ENCODE peak calls at places on chromosomes 4 and X, in seven cellular contexts. K is AG09309, Q is RWPE2, G is HepG2, S is cardiac muscle cell, B is upper lobe of left lung, C is SK-N-SH. M is an unnamed sample.

GRCh38 chrX:50813843-50814661 is at the start of gene SHROOM4:
- DNase-seq in K (no peak), S (peak), G (peak), C (peak), B (peak), Q (no peak), M (no peak)

GRCh38 chr4:1300466-1301455 is 11.1 kb downstream of the MAEA start:
- DNase-seq in C (peak), G (no peak), S (no peak), B (peak), K (peak), Q (peak), M (peak)

GRCh38 chr4:145315828-145316227 is 135.4 kb upstream of the OTUD4 start:
- DNase-seq in S (no peak), K (peak), G (no peak), B (no peak), C (no peak), Q (no peak), M (no peak)

GRCh38 chrX:149848855-149849254 is 32.1 kb upstream of the MAGEA8 start:
- DNase-seq in G (no peak), Q (no peak), S (no peak), K (no peak), B (no peak), C (no peak), M (no peak)

GRCh38 chrX:102833136-102833535 is 103.9 kb upstream of the RAB40AL start:
- DNase-seq in G (no peak), C (no peak), K (no peak), S (no peak), Q (no peak), B (no peak), M (no peak)

GRCh38 chr4:175470141-175470540 is 341.9 kb downstream of the GPM6A start:
- DNase-seq in C (no peak), G (no peak), K (peak), B (no peak), S (no peak), Q (no peak), M (no peak)

GRCh38 chr4:8182858-8183725 is 16.0 kb upstream of the SH3TC1 start:
- DNase-seq in C (no peak), K (peak), B (peak), Q (peak), G (no peak), S (no peak), M (no peak)

GRCh38 chr4:110671679-110672078 is 48.8 kb upstream of the PITX2 start:
- DNase-seq in Q (no peak), G (no peak), S (no peak), K (no peak), B (no peak), C (no peak), M (no peak)

GRCh38 chr4:25161599-25161960 is 1.3 kb upstream of the SEPSECS start:
- DNase-seq in G (no peak), B (peak), C (no peak), S (no peak), K (no peak), Q (no peak), M (no peak)

GRCh38 chr4:8379771-8380170 is 60.8 kb downstream of the ACOX3 start:
- DNase-seq in K (no peak), G (no peak), Q (no peak), S (no peak), C (no peak), B (no peak), M (no peak)

GRCh38 chr4:128871948-128872347 is 62.4 kb downstream of the JADE1 start:
- DNase-seq in K (no peak), G (no peak), B (no peak), Q (no peak), S (no peak), C (no peak), M (no peak)

GRCh38 chr4:38119663-38120374 is 159.6 kb downstream of the PTTG2 start:
- DNase-seq in B (no peak), K (peak), G (no peak), C (peak), Q (no peak), S (no peak), M (no peak)

GRCh38 chr4:2426069-2426397 is 7.3 kb downstream of the CFAP99 start:
- DNase-seq in S (no peak), C (no peak), K (no peak), Q (peak), G (no peak), B (no peak), M (no peak)

GRCh38 chr4:151576627-151577026 is 167.7 kb downstream of the FHIP1A start:
- DNase-seq in K (no peak), B (no peak), G (no peak), S (no peak), C (no peak), Q (no peak), M (no peak)

GRCh38 chrX:39542316-39542715 is 555.4 kb downstream of the BCOR start:
- DNase-seq in S (no peak), G (no peak), K (no peak), B (no peak), Q (no peak), C (no peak), M (no peak)

GRCh38 chr4:113674733-113675132 is 86.8 kb downstream of the CAMK2D start:
- DNase-seq in S (no peak), G (no peak), B (no peak), K (no peak), C (no peak), Q (no peak), M (no peak)

GRCh38 chrX:86148024-86148511 is at the start of gene DACH2:
- DNase-seq in B (peak), Q (no peak), S (peak), K (no peak), C (peak), G (peak), M (peak)

GRCh38 chr4:119746951-119747350 is 118.3 kb upstream of the PDE5A start:
- DNase-seq in Q (no peak), G (no peak), K (peak), B (no peak), C (no peak), S (no peak), M (no peak)

GRCh38 chr4:123477804-123478209 is 81.2 kb downstream of the SPRY1 start:
- DNase-seq in G (peak), S (no peak), K (peak), B (peak), Q (no peak), C (no peak), M (no peak)

GRCh38 chrX:137405449-137406140 is 160.3 kb upstream of the ZIC3 start:
- DNase-seq in G (no peak), K (no peak), Q (no peak), S (no peak), C (no peak), B (no peak), M (no peak)

GRCh38 chr4:28225005-28225404 is 1364.4 kb downstream of the STIM2 start:
- DNase-seq in C (no peak), Q (no peak), B (no peak), K (peak), S (peak), G (no peak), M (no peak)
- TF ChIP-seq CTCF in C (peak), Q (peak), B (no peak), K (peak), S (peak), G (no peak), M (peak)

DNA sequence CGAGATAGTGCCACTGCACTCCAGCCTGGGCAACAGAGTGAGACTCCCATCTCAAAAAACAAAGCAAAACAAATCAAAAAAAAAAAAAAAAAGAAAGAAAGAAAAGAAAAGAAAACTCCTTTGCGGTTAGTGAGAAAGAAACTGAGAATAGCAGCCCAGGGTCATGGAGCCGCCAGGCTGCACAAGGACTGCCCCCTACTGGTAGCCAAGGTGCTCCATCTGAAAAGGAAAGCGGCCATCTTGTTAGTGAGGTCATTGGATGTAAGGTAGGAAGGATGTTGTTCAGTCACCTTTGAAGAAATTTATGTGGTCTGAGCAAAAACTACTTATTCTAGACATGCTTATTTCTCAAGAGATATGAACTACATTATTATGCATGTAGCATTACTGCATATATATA is 660.6 kb upstream of the TENM3 start:
- DNase-seq in K (no peak), B (no peak), S (no peak), C (peak), Q (no peak), G (no peak), M (no peak)
- TF ChIP-seq CTCF in K (no peak), B (no peak), S (no peak), C (peak), Q (no peak), G (peak), M (peak)

DNA sequence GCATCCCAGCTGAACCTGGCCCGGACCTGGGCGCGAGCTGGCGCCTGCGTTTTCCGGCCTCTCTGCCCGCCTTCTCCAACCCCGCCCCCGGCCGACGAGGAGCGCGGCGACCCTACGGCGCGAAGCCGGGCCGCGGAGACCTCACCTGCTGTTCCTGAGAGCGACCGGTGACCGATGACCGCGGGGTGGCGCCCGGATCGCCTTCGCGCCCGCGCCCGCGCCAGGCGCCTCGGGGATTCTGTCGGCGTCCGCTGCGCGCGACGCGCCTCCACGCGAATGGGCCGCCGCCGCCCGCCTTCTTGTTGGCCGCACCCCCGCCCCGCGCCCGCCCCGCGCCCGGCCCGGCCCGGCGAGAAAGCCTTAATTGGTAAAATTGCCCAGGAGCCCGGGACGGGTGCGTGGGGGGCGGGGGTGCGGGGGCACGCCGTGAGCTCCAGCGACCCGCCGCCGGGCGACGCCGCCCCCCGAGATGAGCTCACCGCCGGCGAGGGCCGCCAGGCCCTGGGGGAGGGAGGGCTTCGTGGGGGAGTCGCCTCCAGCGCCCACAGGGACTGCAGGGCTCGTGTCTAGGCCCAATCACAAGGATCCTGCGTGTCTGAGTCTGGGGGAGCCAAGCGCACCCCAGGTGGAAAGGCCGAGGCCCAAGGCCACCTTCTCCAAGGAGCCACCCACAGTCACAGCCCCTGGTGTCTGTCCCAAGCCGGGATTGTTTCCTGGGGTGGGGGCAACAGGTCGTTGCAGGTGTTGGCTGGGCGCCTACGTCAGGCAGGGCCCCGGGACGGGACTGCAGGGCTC is at the start of gene FLNA:
- DNase-seq in C (peak), K (no peak), S (peak), B (no peak), G (no peak), Q (no peak), M (no peak)
- TF ChIP-seq CTCF in C (no peak), K (no peak), S (no peak), B (no peak), G (peak), Q (no peak), M (peak)

GRCh38 chr4:60657041-60657440 is 543.1 kb upstream of the ADGRL3 start:
- DNase-seq in K (no peak), B (no peak), G (no peak), Q (no peak), C (no peak), S (no peak), M (no peak)

GRCh38 chr4:60657802-60658201 is 542.3 kb upstream of the ADGRL3 start:
- DNase-seq in B (no peak), S (no peak), C (no peak), K (no peak), Q (no peak), G (no peak), M (no peak)

GRCh38 chr4:60655356-60655755 is 544.8 kb upstream of the ADGRL3 start:
- DNase-seq in C (no peak), B (no peak), K (no peak), S (no peak), G (no peak), Q (no peak), M (no peak)

GRCh38 chr4:60656171-60656570 is 544.0 kb upstream of the ADGRL3 start:
- DNase-seq in K (no peak), G (no peak), S (no peak), Q (no peak), C (no peak), B (no peak), M (no peak)
- TF ChIP-seq CTCF in K (peak), G (no peak), S (no peak), Q (peak), C (peak), B (no peak), M (no peak)

GRCh38 chrX:108584617-108585211 is 145.1 kb downstream of the COL4A5 start:
- DNase-seq in K (no peak), C (peak), B (no peak), G (no peak), S (peak), Q (no peak), M (no peak)
- TF ChIP-seq CTCF in K (peak), C (peak), B (no peak), G (no peak), S (peak), Q (peak), M (peak)